ENCODE peak calls at places on chromosomes 11 and 22, in four cellular contexts. Q is tibial nerve, N is skeletal muscle cell, S is aorta. H is an unnamed sample.

GRCh38 chr11:45857834-45858492 is 10.7 kb downstream of the CRY2 start:
- DNase-seq in Q (peak; percentile 52), N (peak; percentile 82), S (no peak), H (peak; percentile 83)

GRCh38 chr11:10409207-10409661 is 45.8 kb upstream of the AMPD3 start:
- DNase-seq in Q (no peak), N (no peak), S (no peak), H (no peak)

GRCh38 chr11:117824571-117825537 is at the start of gene FXYD2:
- DNase-seq in Q (peak; percentile 28), N (no peak), S (peak; percentile 77), H (no peak)

GRCh38 chr22:35766654-35767580 is 49.2 kb downstream of the APOL5 start:
- DNase-seq in Q (no peak), N (no peak), S (no peak), H (no peak)

GRCh38 chr22:45129703-45130524 is 33.8 kb upstream of the NUP50 start:
- DNase-seq in Q (no peak), N (no peak), S (no peak), H (no peak)

GRCh38 chr22:37121887-37122591 is 12.5 kb upstream of the TMPRSS6 start:
- DNase-seq in Q (no peak), N (no peak), S (no peak), H (no peak)

GRCh38 chr11:104333977-104334376 is 170.0 kb upstream of the PDGFD start:
- DNase-seq in Q (no peak), N (no peak), S (no peak), H (no peak)

GRCh38 chr11:64258356-64258755 is 7.0 kb downstream of the PLCB3 start:
- DNase-seq in Q (no peak), N (no peak), S (no peak), H (no peak)

GRCh38 chr11:35141538-35141937 is 2.6 kb downstream of the CD44 start:
- DNase-seq in Q (peak; percentile 52), N (no peak), S (peak; percentile 79), H (no peak)

GRCh38 chr11:124746621-124747243 is 5.3 kb downstream of the VSIG2 start:
- DNase-seq in Q (peak; percentile 40), N (no peak), S (peak; percentile 90), H (peak; percentile 27)

GRCh38 chr11:132972565-132972964 is 559.7 kb downstream of the OPCML start:
- DNase-seq in Q (no peak), N (no peak), S (no peak), H (no peak)

GRCh38 chr11:35165416-35166368 is 26.7 kb downstream of the CD44 start:
- DNase-seq in Q (peak; percentile 40), N (no peak), S (no peak), H (no peak)

GRCh38 chr22:37661160-37661924 is 2.8 kb downstream of the PDXP start:
- DNase-seq in Q (no peak), N (no peak), S (no peak), H (peak; percentile 32)

GRCh38 chr11:44751066-44751465 is 24.3 kb downstream of the TSPAN18 start:
- DNase-seq in Q (no peak), N (no peak), S (no peak), H (no peak)

GRCh38 chr22:27972732-27973698 is 54.0 kb upstream of the PITPNB start:
- DNase-seq in Q (no peak), N (no peak), S (no peak), H (no peak)

GRCh38 chr22:43826142-43827093 is 14.3 kb upstream of the EFCAB6 start:
- DNase-seq in Q (no peak), N (peak; percentile 56), S (peak; percentile 64), H (peak; percentile 29)

GRCh38 chr11:12704049-12704448 is 29.8 kb downstream of the TEAD1 start:
- DNase-seq in Q (no peak), N (no peak), S (no peak), H (no peak)

GRCh38 chr22:20143883-20144665 is 6.8 kb downstream of the CCDC188 start:
- DNase-seq in Q (no peak), N (no peak), S (no peak), H (no peak)

GRCh38 chr22:44956835-44957234 is 53.0 kb downstream of the PHF21B start:
- DNase-seq in Q (no peak), N (no peak), S (no peak), H (no peak)

GRCh38 chr11:47269829-47270305 is at the start of gene MADD:
- DNase-seq in Q (peak; percentile 64), N (peak; percentile 43), S (peak; percentile 96), H (no peak)

GRCh38 chr22:49787861-49788260 is 39.8 kb downstream of the BRD1 start:
- DNase-seq in Q (no peak), N (no peak), S (no peak), H (no peak)

GRCh38 chr11:34654491-34655334 is 33.8 kb downstream of the EHF start:
- DNase-seq in Q (peak; percentile 64), N (peak; percentile 56), S (no peak), H (no peak)

GRCh38 chr11:64342869-64343739 is 3.1 kb downstream of the CCDC88B start:
- DNase-seq in Q (no peak), N (no peak), S (no peak), H (no peak)

GRCh38 chr11:32891657-32892354 is 805 bp upstream of the QSER1 start:
- DNase-seq in Q (no peak), N (no peak), S (no peak), H (no peak)

GRCh38 chr22:30636226-30637077 is 871 bp downstream of the SLC35E4 start:
- DNase-seq in Q (no peak), N (no peak), S (no peak), H (no peak)

GRCh38 chr11:68798221-68798813 is 43.4 kb downstream of the CPT1A start:
- DNase-seq in Q (peak; percentile 35), N (no peak), S (no peak), H (no peak)